ENCODE peak calls at places on chromosomes 5 and 9, in seven cellular contexts. Z is nucleus accumbens, K is GM23248, P is frontal cortex, Q is lower lobe of right lung, Y is KBM-7, E is uterus. U is an unnamed sample.

GRCh38 chr5:134567651-134568338 is 42.3 kb downstream of the JADE2 start:
- DNase-seq in Z (no peak), K (peak; percentile 84), P (no peak), Q (peak; percentile 65), Y (no peak), E (peak; percentile 69), U (no peak)

GRCh38 chr5:112869948-112870347 is 8.9 kb downstream of the SRP19 start:
- DNase-seq in Z (no peak), K (no peak), P (no peak), Q (no peak), Y (no peak), E (no peak), U (no peak)

GRCh38 chr9:16136961-16137360 is 584.1 kb downstream of the CCDC171 start:
- DNase-seq in Z (no peak), K (peak; percentile 87), P (no peak), Q (no peak), Y (no peak), E (peak; percentile 70), U (peak; percentile 62)

GRCh38 chr9:127452481-127453092 is 1.3 kb downstream of the LRSAM1 start:
- DNase-seq in Z (no peak), K (peak; percentile 69), P (no peak), Q (peak; percentile 57), Y (peak; percentile 43), E (peak; percentile 53), U (peak; percentile 12)

GRCh38 chr9:109989296-109989695 is 209.3 kb downstream of the PALM2AKAP2 start:
- DNase-seq in Z (no peak), K (peak; percentile 36), P (no peak), Q (no peak), Y (no peak), E (no peak), U (peak; percentile 32)

GRCh38 chr5:16965581-16965980 is 29.5 kb upstream of the MYO10 start:
- DNase-seq in Z (no peak), K (peak; percentile 34), P (no peak), Q (no peak), Y (no peak), E (no peak), U (peak; percentile 16)

GRCh38 chr5:76954383-76954763 is 1.5 kb downstream of the CRHBP start:
- DNase-seq in Z (no peak), K (no peak), P (no peak), Q (no peak), Y (no peak), E (no peak), U (no peak)

GRCh38 chr5:138180183-138180782 is 1.4 kb downstream of the KIF20A start:
- DNase-seq in Z (no peak), K (peak; percentile 71), P (no peak), Q (no peak), Y (peak; percentile 86), E (no peak), U (peak; percentile 60)

GRCh38 chr5:12322042-12322441 is 417.8 kb upstream of the CTNND2 start:
- DNase-seq in Z (no peak), K (no peak), P (no peak), Q (no peak), Y (no peak), E (no peak), U (no peak)

GRCh38 chr5:170338933-170339779 is 41.6 kb upstream of the LCP2 start:
- DNase-seq in Z (no peak), K (no peak), P (no peak), Q (no peak), Y (peak; percentile 72), E (no peak), U (no peak)

GRCh38 chr9:105007143-105007542 is 79.2 kb upstream of the ABCA1 start:
- DNase-seq in Z (no peak), K (peak; percentile 84), P (no peak), Q (peak; percentile 55), Y (peak; percentile 84), E (peak; percentile 47), U (peak; percentile 88)

U was measured in adipocyte.